ENCODE peak calls at places on chromosome 6, in five cellular contexts. W, J, X, N and P are unnamed samples.

GRCh38 chr6:70709826-70710225 is 42.1 kb downstream of the SMAP1 start:
- DNase-seq in J (no peak), X (peak; percentile 68), N (no peak), W (no peak), P (no peak)

GRCh38 chr6:15342114-15342513 is 96.2 kb downstream of the JARID2 start:
- DNase-seq in N (no peak), J (no peak), W (no peak), X (no peak), P (no peak)

GRCh38 chr6:44542401-44543116 is 155.1 kb downstream of the CDC5L start:
- DNase-seq in N (no peak), J (no peak), X (peak; percentile 44), W (no peak), P (no peak)

GRCh38 chr6:151240036-151240685 is 394 bp downstream of the AKAP12 start:
- DNase-seq in W (peak; percentile 87), X (peak; percentile 88), N (peak; percentile 61), J (peak; percentile 83), P (peak; percentile 97)

GRCh38 chr6:54897462-54898189 is 51.1 kb downstream of the FAM83B start:
- DNase-seq in W (no peak), X (no peak), J (no peak), N (no peak), P (no peak)

GRCh38 chr6:117498159-117498558 is 15.7 kb downstream of the DCBLD1 start:
- DNase-seq in W (no peak), X (peak; percentile 82), J (no peak), N (no peak), P (no peak)

GRCh38 chr6:143570147-143570853 is 58.8 kb upstream of the FUCA2 start:
- DNase-seq in J (no peak), W (no peak), X (no peak), N (no peak), P (no peak)

GRCh38 chr6:153790881-153791473 is 248.1 kb upstream of the OPRM1 start:
- DNase-seq in J (peak; percentile 13), X (peak; percentile 58), N (no peak), W (no peak), P (no peak)

GRCh38 chr6:166712554-166713228 is 85.6 kb upstream of the RPS6KA2 start:
- DNase-seq in X (no peak), N (no peak), W (no peak), J (no peak), P (no peak)

GRCh38 chr6:41439524-41440418 is 104.4 kb downstream of the NCR2 start:
- DNase-seq in N (no peak), W (no peak), X (no peak), J (no peak), P (no peak)

GRCh38 chr6:98041921-98042320 is 758.9 kb upstream of the MMS22L start:
- DNase-seq in J (no peak), N (no peak), X (no peak), W (no peak), P (no peak)

GRCh38 chr6:57313711-57314471 is 3.5 kb upstream of the PRIM2 start:
- DNase-seq in X (peak; percentile 98), W (no peak), J (peak; percentile 82), N (peak; percentile 45), P (no peak)

GRCh38 chr6:140774080-140774505 is 1358.6 kb upstream of the GJE1 start:
- DNase-seq in W (no peak), J (peak; percentile 48), N (no peak), X (peak; percentile 89), P (no peak)

GRCh38 chr6:27133281-27134227 is 113.9 kb upstream of the PRSS16 start:
- DNase-seq in J (peak; percentile 86), W (no peak), N (peak; percentile 61), X (peak; percentile 73), P (no peak)

GRCh38 chr6:7730852-7731251 is 5.0 kb downstream of the BMP6 start:
- DNase-seq in N (no peak), X (peak; percentile 70), J (no peak), W (no peak), P (no peak)

GRCh38 chr6:89221971-89222887 is 5.1 kb upstream of the GABRR1 start:
- DNase-seq in N (no peak), W (no peak), J (no peak), X (peak; percentile 60), P (no peak)

GRCh38 chr6:30102701-30103629 is 9.9 kb downstream of the TRIM31 start:
- DNase-seq in X (peak; percentile 87), N (peak; percentile 96), J (peak; percentile 94), W (peak; percentile 87), P (peak; percentile 97)

GRCh38 chr6:133129556-133129955 is 111.6 kb upstream of the EYA4 start:
- DNase-seq in X (no peak), J (no peak), N (no peak), W (no peak), P (no peak)

GRCh38 chr6:137188855-137189254 is 15.4 kb upstream of the IL22RA2 start:
- DNase-seq in W (no peak), N (no peak), J (no peak), X (peak; percentile 36), P (no peak)

GRCh38 chr6:74626288-74626687 is 579.6 kb downstream of the COL12A1 start:
- DNase-seq in N (no peak), W (no peak), X (no peak), J (no peak), P (no peak)

GRCh38 chr6:106128981-106129761 is 43.0 kb downstream of the PRDM1 start:
- DNase-seq in X (peak; percentile 78), W (no peak), N (peak; percentile 48), J (peak; percentile 44), P (no peak)

GRCh38 chr6:168968228-168968627 is 285.4 kb downstream of the THBS2 start:
- DNase-seq in W (peak; percentile 26), X (peak; percentile 90), J (peak; percentile 29), N (peak; percentile 23), P (no peak)

GRCh38 chr6:99629293-99629692 is 22.7 kb downstream of the PRDM13 start:
- DNase-seq in N (no peak), W (no peak), X (no peak), J (no peak), P (no peak)

GRCh38 chr6:156857573-156857972 is 80.4 kb downstream of the ARID1B start:
- DNase-seq in X (peak; percentile 35), J (no peak), N (no peak), W (no peak), P (peak; percentile 10)

GRCh38 chr6:126632271-126632670 is 292.4 kb downstream of the CENPW start:
- DNase-seq in N (no peak), W (no peak), J (no peak), X (no peak), P (no peak)

GRCh38 chr6:170248111-170248805 is 42.6 kb downstream of the DLL1 start:
- DNase-seq in W (no peak), N (no peak), X (no peak), J (no peak), P (no peak)

GRCh38 chr6:37202788-37203491 is 33.0 kb downstream of the PIM1 start:
- DNase-seq in N (peak; percentile 62), J (peak; percentile 35), W (no peak), X (no peak), P (no peak)

GRCh38 chr6:111992851-111993250 is 61.1 kb upstream of the CCN6 start:
- DNase-seq in J (no peak), N (no peak), X (peak; percentile 55), W (no peak), P (no peak)

GRCh38 chr6:12295558-12296254 is 5.5 kb downstream of the EDN1 start:
- DNase-seq in X (no peak), N (no peak), J (no peak), W (no peak), P (no peak)
- H3K4me3 ChIP-seq in X (no peak overlapping the region), N (no peak overlapping the region), J (no peak overlapping the region), W (no peak overlapping the region), P (no peak overlapping the region)

DNA sequence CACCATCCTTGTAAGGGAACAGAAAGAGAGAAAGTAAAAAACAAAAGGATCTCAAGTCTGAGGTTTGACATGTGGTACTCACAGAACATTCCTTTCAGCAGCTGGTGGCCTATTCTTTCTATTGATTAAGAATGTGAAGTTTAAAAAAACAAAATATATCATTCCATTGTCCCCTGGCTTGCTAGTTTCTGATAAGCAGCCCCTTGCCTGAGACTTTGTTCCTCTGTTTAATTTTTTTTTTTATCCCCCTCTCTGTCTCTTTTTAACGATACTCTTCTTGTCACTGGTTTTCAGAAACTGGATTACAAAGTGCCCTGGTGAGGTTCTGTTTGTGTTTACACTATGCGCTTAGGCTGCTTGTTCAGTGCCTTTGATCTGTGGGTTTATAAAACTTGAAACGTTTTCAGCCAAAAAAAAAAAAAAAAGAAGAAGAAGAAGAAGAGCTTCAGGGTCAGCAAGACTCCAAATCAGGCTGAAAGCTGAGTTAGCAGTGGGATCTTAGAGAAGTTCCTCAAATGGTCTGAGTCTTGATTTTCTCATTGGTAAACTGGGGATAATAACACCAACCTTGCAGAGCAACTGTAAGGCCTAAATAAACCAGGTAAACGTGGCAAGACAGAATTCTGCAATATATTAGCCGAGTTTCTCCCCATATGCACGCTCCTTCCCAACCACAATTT is 45.1 kb upstream of the SLC22A23 start:
- DNase-seq in J (no peak), X (no peak), N (no peak), W (no peak), P (no peak)
- H3K4me3 ChIP-seq in J (no peak overlapping the region), X (no peak overlapping the region), N (no peak overlapping the region), W (no peak overlapping the region), P (no peak overlapping the region)

GRCh38 chr6:39090036-39090435 is 24.9 kb downstream of the SAYSD1 start:
- DNase-seq in N (no peak), X (no peak), W (no peak), J (no peak), P (peak; percentile 14)
- H3K4me3 ChIP-seq in N (no peak overlapping the region), X (no peak overlapping the region), W (no peak overlapping the region), J (no peak overlapping the region), P (no peak overlapping the region)

GRCh38 chr6:161048636-161049035 is 57.1 kb downstream of the MAP3K4 start:
- DNase-seq in N (no peak), W (no peak), J (peak; percentile 53), X (peak; percentile 83), P (no peak)
- H3K4me3 ChIP-seq in N (no peak overlapping the region), W (no peak overlapping the region), J (no peak overlapping the region), X (no peak overlapping the region), P (no peak overlapping the region)

GRCh38 chr6:36133912-36134311 is 3.6 kb downstream of the MAPK13 start:
- DNase-seq in N (no peak), W (no peak), X (no peak), J (no peak), P (no peak)
- H3K4me3 ChIP-seq in N (no peak overlapping the region), W (no peak overlapping the region), X (no peak overlapping the region), J (no peak overlapping the region), P (no peak overlapping the region)

DNA sequence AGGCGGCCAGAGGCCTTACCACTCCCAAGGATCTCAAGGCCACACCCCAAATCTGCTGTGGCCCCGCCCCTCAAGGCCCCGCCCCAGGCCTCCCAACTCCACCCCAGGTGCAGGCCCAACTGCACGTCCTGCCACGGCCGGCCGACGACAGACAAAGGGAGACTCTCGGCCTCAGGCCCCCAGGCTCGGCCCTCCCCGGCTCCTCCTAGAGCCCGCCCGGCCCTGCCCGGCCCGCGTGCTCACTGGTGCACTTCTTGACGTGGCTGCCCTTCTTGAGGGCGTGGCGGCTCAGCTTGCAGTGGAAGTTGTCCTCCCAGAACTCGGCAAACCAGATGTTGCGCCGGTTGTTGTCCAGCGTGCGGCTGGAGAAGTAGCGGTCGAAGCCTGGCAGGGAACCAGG is 89.6 kb downstream of the GRM4 start:
- DNase-seq in X (peak; percentile 41), N (peak; percentile 87), W (peak; percentile 52), J (no peak), P (no peak)
- H3K4me3 ChIP-seq in X (no peak overlapping the region), N (no peak overlapping the region), W (no peak overlapping the region), J (no peak overlapping the region), P (peak overlapping the region; percentile 11)